ENCODE peak calls at places on chromosome 21, in seven cellular contexts. D, R, S, E, N, C and V are unnamed samples.

GRCh38 chr21:36211660-36212512 is 55.3 kb downstream of the DOP1B start:
- DNase-seq in E (no peak), N (no peak), D (no peak), C (peak), S (peak), R (no peak), V (peak)

GRCh38 chr21:33655591-33656221 is 13.4 kb downstream of the ITSN1 start:
- DNase-seq in N (no peak), C (peak), R (no peak), D (no peak), E (no peak), S (peak), V (peak)

GRCh38 chr21:14383596-14384210 is 757 bp upstream of the HSPA13 start:
- DNase-seq in E (no peak), C (no peak), N (no peak), R (no peak), S (no peak), D (peak), V (no peak)

GRCh38 chr21:46295996-46296752 is 10.0 kb downstream of the YBEY start:
- DNase-seq in S (peak), E (peak), N (peak), D (no peak), C (peak), R (peak), V (no peak)

GRCh38 chr21:15839026-15839425 is 109.2 kb downstream of the USP25 start:
- DNase-seq in E (no peak), R (no peak), N (no peak), D (no peak), C (no peak), S (no peak), V (no peak)

GRCh38 chr21:32378956-32379355 is 13.9 kb downstream of the URB1 start:
- DNase-seq in N (no peak), C (peak), R (no peak), E (no peak), S (no peak), D (no peak), V (no peak)

GRCh38 chr21:38308010-38308784 is 51.4 kb downstream of the KCNJ15 start:
- DNase-seq in C (no peak), S (no peak), D (no peak), R (no peak), E (no peak), N (no peak), V (no peak)

GRCh38 chr21:35333831-35334593 is 284.9 kb upstream of the RUNX1 start:
- DNase-seq in C (no peak), S (no peak), E (no peak), R (no peak), N (peak), D (no peak), V (no peak)

GRCh38 chr21:30710499-30710898 is 8.1 kb downstream of the KRTAP21-3 start:
- DNase-seq in R (no peak), D (no peak), S (peak), N (no peak), C (no peak), E (no peak), V (no peak)

GRCh38 chr21:33290441-33290840 is 24.3 kb downstream of the IL10RB start:
- DNase-seq in R (no peak), E (no peak), C (no peak), N (no peak), S (no peak), D (no peak), V (no peak)

GRCh38 chr21:37564924-37565529 is 198.5 kb downstream of the DYRK1A start:
- DNase-seq in D (no peak), R (no peak), S (peak), C (peak), E (peak), N (no peak), V (peak)

GRCh38 chr21:44732263-44732662 is 20.9 kb upstream of the TSPEAR start:
- DNase-seq in D (no peak), N (no peak), C (no peak), E (no peak), S (no peak), R (no peak), V (no peak)

GRCh38 chr21:25584833-25585232 is 22.4 kb downstream of the MRPL39 start:
- DNase-seq in C (no peak), N (no peak), E (no peak), R (no peak), S (no peak), D (no peak), V (no peak)

GRCh38 chr21:45004481-45005263 is 64.8 kb downstream of the SLX9 start:
- DNase-seq in E (no peak), D (no peak), S (no peak), C (no peak), R (no peak), N (peak), V (peak)

GRCh38 chr21:44300262-44300959 is 558 bp downstream of the PFKL start:
- DNase-seq in D (peak), E (no peak), N (peak), C (peak), S (peak), R (peak), V (peak)